ENCODE peak calls at places on chromosomes 16 and 17, in six cellular contexts. D is fibroblast of the aortic adventitia, R is Caco-2, V is hepatocyte, M is brain microvascular endothelial cell, S is WTC11. W is an unnamed sample.
A peak's percentile ranks its signal among the peaks of the same experiment; 100 is the strongest.

GRCh38 chr17:75869282-75870141 is 8.9 kb downstream of the TRIM47 start:
- DNase-seq in V (no peak), R (no peak), S (no peak), D (peak; percentile 87), M (no peak), W (peak; percentile 75)

GRCh38 chr17:49762148-49762941 is 1.6 kb downstream of the FAM117A start:
- DNase-seq in S (no peak), D (peak; percentile 30), R (no peak), V (no peak), M (no peak), W (no peak)

GRCh38 chr16:10870137-10870776 is 6.7 kb upstream of the CIITA start:
- DNase-seq in D (no peak), S (no peak), M (no peak), R (peak; percentile 44), V (no peak), W (no peak)

GRCh38 chr16:31785126-31785525 is 88.5 kb upstream of the ZNF267 start:
- DNase-seq in D (no peak), M (no peak), S (no peak), R (no peak), V (no peak), W (no peak)

GRCh38 chr16:65728172-65728571 is 606.3 kb upstream of the CDH11 start:
- DNase-seq in D (peak; percentile 25), S (no peak), M (no peak), R (no peak), V (peak; percentile 6), W (no peak)

GRCh38 chr16:77971306-77972131 is 50.8 kb upstream of the CLEC3A start:
- DNase-seq in V (peak; percentile 91), R (peak; percentile 78), D (peak; percentile 87), S (peak; percentile 93), M (peak; percentile 55), W (peak; percentile 76)

GRCh38 chr17:50080096-50080480 is 15.1 kb upstream of the PDK2 start:
- DNase-seq in M (no peak), D (no peak), S (no peak), R (no peak), V (no peak), W (no peak)

GRCh38 chr17:49438439-49438861 is 23.8 kb upstream of the PHB1 start:
- DNase-seq in S (no peak), D (no peak), V (no peak), M (no peak), R (peak; percentile 46), W (no peak)

GRCh38 chr16:89808453-89808939 is 8.0 kb downstream of the FANCA start:
- DNase-seq in S (no peak), D (no peak), M (no peak), R (no peak), V (no peak), W (no peak)

GRCh38 chr16:12678983-12679382 is 124.7 kb downstream of the CPPED1 start:
- DNase-seq in M (no peak), S (no peak), D (no peak), R (no peak), V (no peak), W (no peak)

GRCh38 chr16:57196753-57197152 is 10.6 kb downstream of the RSPRY1 start:
- DNase-seq in R (no peak), V (no peak), M (no peak), D (no peak), S (no peak), W (no peak)

GRCh38 chr16:27179500-27180072 is 23.7 kb upstream of the KDM8 start:
- DNase-seq in V (peak; percentile 80), M (peak; percentile 82), S (peak; percentile 92), R (peak; percentile 52), D (peak; percentile 75), W (peak; percentile 76)

GRCh38 chr17:81518785-81519283 is 6.2 kb upstream of the ACTG1 start:
- DNase-seq in D (no peak), V (peak; percentile 81), R (peak; percentile 67), M (no peak), S (no peak), W (no peak)

GRCh38 chr17:73231363-73231762 is 30.3 kb downstream of the CPSF4L start:
- DNase-seq in S (no peak), V (peak; percentile 45), M (peak; percentile 17), R (no peak), D (peak; percentile 32), W (peak; percentile 28)

GRCh38 chr17:66775881-66776400 is 59.0 kb upstream of the CACNG5 start:
- DNase-seq in V (no peak), R (no peak), M (no peak), S (no peak), D (no peak), W (no peak)

GRCh38 chr17:31490991-31491793 is 99.7 kb downstream of the RAB11FIP4 start:
- DNase-seq in M (no peak), R (no peak), S (no peak), D (no peak), V (no peak), W (no peak)

GRCh38 chr17:17612085-17613022 is 20.8 kb upstream of the PEMT start:
- DNase-seq in D (no peak), M (no peak), V (no peak), S (no peak), R (no peak), W (no peak)

GRCh38 chr17:28344011-28344410 is 8.4 kb downstream of the TNFAIP1 start:
- DNase-seq in S (no peak), R (peak; percentile 56), M (no peak), V (no peak), D (no peak), W (no peak)

GRCh38 chr17:17702821-17703607 is 21.8 kb downstream of the RAI1 start:
- DNase-seq in R (no peak), M (no peak), D (no peak), V (no peak), S (peak; percentile 68), W (no peak)

GRCh38 chr16:29645699-29646187 is 17.3 kb upstream of the SPN start:
- DNase-seq in S (no peak), D (peak; percentile 19), R (peak; percentile 72), V (no peak), M (no peak), W (peak; percentile 41)

GRCh38 chr16:84482001-84482891 is 22.2 kb downstream of the MEAK7 start:
- DNase-seq in V (peak; percentile 7), S (peak; percentile 5), R (peak; percentile 29), D (no peak), M (no peak), W (no peak)

GRCh38 chr17:66803474-66803951 is 31.4 kb upstream of the CACNG5 start:
- DNase-seq in S (peak; percentile 51), D (no peak), R (no peak), V (no peak), M (no peak), W (no peak)

GRCh38 chr16:88288303-88288702 is 94.5 kb upstream of the ZNF469 start:
- DNase-seq in M (no peak), S (no peak), R (no peak), D (no peak), V (no peak), W (no peak)

GRCh38 chr16:88285514-88285822 is 97.3 kb upstream of the ZNF469 start:
- DNase-seq in V (no peak), D (no peak), R (no peak), M (no peak), S (no peak), W (no peak)

GRCh38 chr16:88286301-88286923 is 96.3 kb upstream of the ZNF469 start:
- DNase-seq in R (no peak), S (no peak), D (no peak), M (no peak), V (no peak), W (no peak)

GRCh38 chr16:88289001-88289400 is 93.8 kb upstream of the ZNF469 start:
- DNase-seq in S (no peak), R (no peak), D (no peak), V (no peak), M (no peak), W (no peak)

GRCh38 chr16:88287219-88287618 is 95.5 kb upstream of the ZNF469 start:
- DNase-seq in D (peak; percentile 16), M (no peak), V (no peak), S (no peak), R (no peak), W (no peak)
- TF ChIP-seq CTCF in D (peak; percentile 56), M (peak; percentile 80), V (peak; percentile 23), S (peak; percentile 67), R (peak; percentile 60), W (peak; percentile 91)

GRCh38 chr16:55120408-55120807 is 189.7 kb downstream of the IRX5 start:
- DNase-seq in S (peak; percentile 16), D (no peak), R (peak; percentile 48), V (peak; percentile 26), M (no peak), W (no peak)
- TF ChIP-seq CTCF in S (no peak), D (no peak), R (peak; percentile 55), V (peak; percentile 21), M (no peak), W (no peak)

GRCh38 chr17:29616300-29617048 is 6.2 kb downstream of the CORO6 start:
- DNase-seq in R (no peak), D (no peak), V (no peak), M (no peak), S (no peak), W (no peak)

GRCh38 chr17:29615492-29616299 is 7.0 kb downstream of the CORO6 start:
- DNase-seq in S (peak; percentile 88), R (peak; percentile 79), D (peak; percentile 74), V (peak; percentile 94), M (peak; percentile 68), W (peak; percentile 78)

GRCh38 chr17:29617481-29618271 is 5.0 kb downstream of the CORO6 start:
- DNase-seq in M (peak; percentile 63), D (peak; percentile 45), V (peak; percentile 83), S (peak; percentile 91), R (peak; percentile 81), W (peak; percentile 71)

GRCh38 chr17:29618272-29619065 is 4.2 kb downstream of the CORO6 start:
- DNase-seq in V (no peak), M (no peak), S (no peak), D (no peak), R (no peak), W (no peak)

DNA sequence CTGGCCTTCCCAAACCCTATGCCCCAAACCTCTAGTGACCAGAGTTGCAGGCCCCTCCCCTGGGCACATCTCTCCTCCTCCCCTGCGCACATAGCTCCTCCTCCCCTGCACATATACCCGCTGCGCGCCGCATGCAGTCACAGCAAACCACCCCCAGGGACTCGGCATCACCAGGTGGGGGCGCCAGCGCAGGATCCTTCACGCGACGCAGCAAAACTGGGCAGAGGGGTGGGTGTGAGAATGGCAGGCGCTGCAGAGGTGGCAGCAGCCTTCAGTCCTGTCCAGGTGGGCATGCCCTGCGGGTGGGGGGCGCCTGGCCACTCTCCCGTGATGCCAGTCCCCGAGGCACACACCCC is 5.6 kb downstream of the CORO6 start:
- DNase-seq in V (peak; percentile 68), S (peak; percentile 86), R (peak; percentile 85), M (peak; percentile 60), D (peak; percentile 39), W (peak; percentile 65)
- TF ChIP-seq CTCF in V (peak; percentile 53), S (peak; percentile 49), R (peak; percentile 74), M (peak; percentile 87), D (peak; percentile 53), W (peak; percentile 51)

DNA sequence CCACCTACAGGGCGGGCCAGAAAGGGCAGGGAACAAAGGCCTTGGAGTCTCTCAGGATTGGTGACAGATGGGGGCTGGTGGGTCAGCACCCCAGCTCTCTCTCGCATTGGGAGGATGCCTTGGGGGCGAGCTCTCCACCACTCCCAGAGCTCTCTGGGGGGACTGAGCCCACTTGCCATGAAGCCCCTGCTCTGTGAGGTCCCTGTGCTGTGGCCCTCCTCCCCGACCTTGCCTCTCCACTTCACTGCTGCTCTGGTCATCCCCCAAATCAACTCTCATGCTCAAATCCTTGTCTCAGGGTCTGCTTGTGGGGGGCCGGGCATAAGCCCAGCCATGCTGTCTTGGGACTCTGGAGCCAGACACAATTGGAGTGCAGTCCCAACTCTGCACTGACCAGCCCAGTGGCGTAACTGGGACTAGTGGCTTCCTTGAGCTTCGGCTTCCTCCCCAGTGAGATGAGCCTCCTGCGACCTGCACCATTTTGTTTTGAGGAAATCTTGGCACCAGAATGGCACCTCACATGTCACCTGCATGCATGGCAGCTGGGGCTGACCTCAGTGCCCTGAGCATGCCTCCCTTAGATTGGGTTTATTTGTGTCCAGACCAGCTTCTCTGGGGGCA is 184.5 kb downstream of the IRF8 start:
- DNase-seq in R (peak; percentile 26), D (no peak), M (no peak), S (no peak), V (no peak), W (no peak)
- TF ChIP-seq CTCF in R (no peak), D (no peak), M (no peak), S (no peak), V (no peak), W (no peak)

W was measured in cardiac fibroblast.